ENCODE peak calls at places on chromosomes 16 and 17, in four cellular contexts. X is astrocyte, Z is right lobe of liver, Q is neural progenitor cell. D is an unnamed sample.
A peak's percentile ranks its signal among the peaks of the same experiment; 100 is the strongest.

GRCh38 chr16:24737391-24737871 is 8.0 kb downstream of the TNRC6A start:
- DNase-seq in X (peak; percentile 60), Z (no peak), Q (no peak), D (no peak)

GRCh38 chr16:19700319-19700781 is 17.7 kb downstream of the KNOP1 start:
- DNase-seq in X (peak; percentile 80), Z (peak; percentile 65), Q (no peak), D (peak; percentile 63)

GRCh38 chr17:67488161-67488560 is 111.1 kb downstream of the PITPNC1 start:
- DNase-seq in X (no peak), Z (peak; percentile 82), Q (no peak), D (no peak)

GRCh38 chr16:72388007-72388406 is 216.1 kb upstream of the PMFBP1 start:
- DNase-seq in X (no peak), Z (no peak), Q (no peak), D (no peak)

GRCh38 chr17:54749157-54749556 is 151.5 kb upstream of the TOM1L1 start:
- DNase-seq in X (no peak), Z (no peak), Q (peak; percentile 7), D (no peak)

GRCh38 chr17:81513669-81514484 is 1.3 kb upstream of the ACTG1 start:
- DNase-seq in X (peak; percentile 64), Z (peak; percentile 75), Q (peak; percentile 85), D (peak; percentile 75)

GRCh38 chr17:57940217-57940616 is 15.0 kb downstream of the CUEDC1 start:
- DNase-seq in X (no peak), Z (no peak), Q (no peak), D (no peak)

GRCh38 chr16:6956511-6956910 is 376.1 kb upstream of the RBFOX1 start:
- DNase-seq in X (no peak), Z (no peak), Q (no peak), D (no peak)

GRCh38 chr16:74837056-74837455 is 62.4 kb upstream of the FA2H start:
- DNase-seq in X (no peak), Z (no peak), Q (no peak), D (no peak)

GRCh38 chr17:78921437-78921971 is 3.7 kb downstream of the TIMP2 start:
- DNase-seq in X (no peak), Z (no peak), Q (no peak), D (no peak)

GRCh38 chr16:86455116-86455515 is 55.2 kb upstream of the FOXF1 start:
- DNase-seq in X (peak; percentile 96), Z (no peak), Q (no peak), D (no peak)

GRCh38 chr16:4653981-4654380 is 29.4 kb downstream of the MGRN1 start:
- DNase-seq in X (no peak), Z (no peak), Q (no peak), D (no peak)

GRCh38 chr16:15509593-15510520 is 75.5 kb downstream of the BMERB1 start:
- DNase-seq in X (peak; percentile 54), Z (no peak), Q (peak; percentile 52), D (peak; percentile 21)

GRCh38 chr17:80829166-80829813 is 162.4 kb upstream of the CHMP6 start:
- DNase-seq in X (no peak), Z (no peak), Q (no peak), D (no peak)

GRCh38 chr17:67376892-67377726 is at the start of gene PITPNC1:
- DNase-seq in X (peak; percentile 78), Z (peak; percentile 93), Q (peak; percentile 94), D (peak; percentile 66)

GRCh38 chr17:81655378-81656117 is 794 bp downstream of the PDE6G start:
- DNase-seq in X (no peak), Z (no peak), Q (peak; percentile 34), D (no peak)

GRCh38 chr16:67942200-67942509 is 1.8 kb downstream of the LCAT start:
- DNase-seq in X (no peak), Z (no peak), Q (peak; percentile 73), D (no peak)

GRCh38 chr17:33014751-33015150 is 23.1 kb downstream of the SPACA3 start:
- DNase-seq in X (no peak), Z (no peak), Q (no peak), D (no peak)

GRCh38 chr16:66741971-66742396 is 9.4 kb downstream of the DYNC1LI2 start:
- DNase-seq in X (peak; percentile 67), Z (no peak), Q (no peak), D (no peak)

GRCh38 chr17:74049167-74049797 is 154.2 kb upstream of the RPL38 start:
- DNase-seq in X (no peak), Z (no peak), Q (no peak), D (no peak)

GRCh38 chr17:1039119-1039507 is 42.2 kb downstream of the TIMM22 start:
- DNase-seq in X (no peak), Z (no peak), Q (no peak), D (no peak)

GRCh38 chr17:37148171-37148570 is 199.4 kb downstream of the AATF start:
- DNase-seq in X (peak; percentile 3), Z (no peak), Q (no peak), D (no peak)

GRCh38 chr17:80086616-80087015 is 14.8 kb upstream of the GAA start:
- DNase-seq in X (no peak), Z (no peak), Q (no peak), D (no peak)

GRCh38 chr17:57921342-57921741 is 33.9 kb downstream of the CUEDC1 start:
- DNase-seq in X (peak; percentile 52), Z (no peak), Q (no peak), D (no peak)

GRCh38 chr17:2723997-2724782 is 12.6 kb upstream of the CLUH start:
- DNase-seq in X (no peak), Z (no peak), Q (peak; percentile 78), D (no peak)

GRCh38 chr17:77164483-77165030 is 23.8 kb downstream of the SEC14L1 start:
- DNase-seq in X (peak; percentile 47), Z (no peak), Q (peak; percentile 65), D (no peak)

GRCh38 chr17:34117332-34117731 is 137.8 kb upstream of the CCL2 start:
- DNase-seq in X (no peak), Z (no peak), Q (no peak), D (no peak)

GRCh38 chr16:55001931-55002330 is 71.3 kb downstream of the IRX5 start:
- DNase-seq in X (peak; percentile 6), Z (no peak), Q (no peak), D (no peak)

GRCh38 chr17:73201215-73202069 is 8.6 kb downstream of the COG1 start:
- DNase-seq in X (no peak), Z (peak; percentile 85), Q (no peak), D (no peak)

GRCh38 chr17:80992077-80992947 is 671 bp downstream of the CHMP6 start:
- DNase-seq in X (no peak), Z (peak; percentile 61), Q (peak; percentile 57), D (no peak)

GRCh38 chr16:83814654-83814985 is 6.8 kb downstream of the HSBP1 start:
- DNase-seq in X (no peak), Z (no peak), Q (no peak), D (no peak)

GRCh38 chr17:28097901-28098300 is 55.4 kb downstream of the NLK start:
- DNase-seq in X (no peak), Z (no peak), Q (no peak), D (no peak)

GRCh38 chr17:51435641-51436091 is 175.3 kb downstream of the UTP18 start:
- DNase-seq in X (no peak), Z (peak; percentile 91), Q (peak; percentile 78), D (no peak)

GRCh38 chr16:88785106-88785924 is at the start of gene PIEZO1:
- DNase-seq in X (no peak), Z (peak; percentile 83), Q (peak; percentile 70), D (no peak)

DNA sequence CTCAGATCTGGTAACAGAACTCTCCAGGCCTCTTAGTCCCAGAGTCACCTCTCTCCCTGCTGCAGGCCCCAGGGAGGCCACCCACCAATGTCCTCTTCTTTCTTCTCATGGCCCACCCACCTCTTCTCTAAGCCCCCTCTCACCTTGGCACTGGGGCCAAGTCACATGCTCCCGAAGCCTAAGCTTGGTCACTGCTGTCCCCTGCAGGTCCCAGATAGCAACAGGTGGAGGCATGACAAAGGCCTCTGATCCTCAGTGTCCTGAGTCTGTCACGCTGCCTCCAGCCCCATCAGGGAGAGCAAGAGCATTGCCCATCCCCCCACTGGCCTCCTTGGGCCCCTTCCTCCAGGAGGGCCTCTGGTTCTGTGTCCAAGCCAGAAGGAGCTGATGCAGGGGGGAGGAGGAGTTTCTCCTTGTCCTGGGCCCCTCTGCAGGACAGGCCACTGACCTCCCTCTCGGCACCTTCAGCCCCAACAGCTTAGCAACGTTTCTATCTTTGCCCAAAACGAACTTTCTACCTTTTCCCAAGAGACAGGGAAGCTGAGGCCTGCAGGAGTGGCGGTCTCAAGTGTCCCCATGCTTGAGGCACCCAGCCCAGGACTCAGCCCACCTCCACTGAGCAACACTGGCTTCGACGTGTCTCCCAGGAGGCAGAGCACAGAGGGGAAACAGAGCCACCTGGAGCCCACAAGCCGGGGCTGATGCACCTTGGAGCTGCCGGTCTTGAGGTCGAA is 8.6 kb downstream of the P2RX1 start:
- DNase-seq in X (no peak), Z (no peak), Q (peak; percentile 67), D (no peak)
- TF ChIP-seq CTCF in X (no peak), Z (no peak), Q (peak; percentile 57), D (peak; percentile 19)

DNA sequence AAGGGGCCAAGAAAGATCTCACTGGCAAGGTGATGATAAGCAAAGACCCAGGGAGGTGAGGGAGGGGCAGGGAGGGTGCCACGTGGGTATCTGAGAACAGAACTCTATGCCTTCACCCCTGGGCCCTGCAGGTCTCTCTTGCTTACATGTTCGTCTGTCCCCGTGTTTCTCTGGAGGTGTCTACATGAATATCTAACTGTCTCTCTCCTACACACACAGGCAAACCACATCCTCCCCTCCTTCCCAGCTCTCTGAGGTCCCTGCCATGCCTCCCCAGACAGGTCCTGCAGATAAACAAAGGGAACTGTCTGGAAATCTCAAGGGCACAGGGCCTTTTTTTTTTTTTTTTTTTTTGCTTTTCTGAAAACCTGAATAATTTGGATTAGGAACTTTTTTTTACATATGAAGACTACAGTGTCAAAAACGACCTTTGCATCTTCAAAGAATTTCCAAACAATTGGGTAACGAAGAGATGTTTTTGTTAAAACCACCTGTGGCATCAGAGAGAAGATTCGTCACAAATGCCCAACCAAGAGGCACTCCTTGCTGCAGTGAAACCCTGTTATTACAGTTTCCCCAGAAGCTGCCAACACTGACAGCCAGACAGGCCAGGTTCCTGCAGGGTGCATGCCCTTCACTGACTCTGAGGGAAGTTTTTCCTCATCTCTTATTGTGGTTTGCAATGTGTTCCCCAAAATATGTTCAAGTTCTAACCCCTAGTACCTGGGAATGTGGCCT is 17.8 kb downstream of the PLLP start:
- DNase-seq in X (no peak), Z (peak; percentile 27), Q (no peak), D (no peak)
- H3K27ac ChIP-seq in X (no peak overlapping the region), Z (no peak overlapping the region), Q (no peak overlapping the region), D (peak overlapping the region; percentile 57)

DNA sequence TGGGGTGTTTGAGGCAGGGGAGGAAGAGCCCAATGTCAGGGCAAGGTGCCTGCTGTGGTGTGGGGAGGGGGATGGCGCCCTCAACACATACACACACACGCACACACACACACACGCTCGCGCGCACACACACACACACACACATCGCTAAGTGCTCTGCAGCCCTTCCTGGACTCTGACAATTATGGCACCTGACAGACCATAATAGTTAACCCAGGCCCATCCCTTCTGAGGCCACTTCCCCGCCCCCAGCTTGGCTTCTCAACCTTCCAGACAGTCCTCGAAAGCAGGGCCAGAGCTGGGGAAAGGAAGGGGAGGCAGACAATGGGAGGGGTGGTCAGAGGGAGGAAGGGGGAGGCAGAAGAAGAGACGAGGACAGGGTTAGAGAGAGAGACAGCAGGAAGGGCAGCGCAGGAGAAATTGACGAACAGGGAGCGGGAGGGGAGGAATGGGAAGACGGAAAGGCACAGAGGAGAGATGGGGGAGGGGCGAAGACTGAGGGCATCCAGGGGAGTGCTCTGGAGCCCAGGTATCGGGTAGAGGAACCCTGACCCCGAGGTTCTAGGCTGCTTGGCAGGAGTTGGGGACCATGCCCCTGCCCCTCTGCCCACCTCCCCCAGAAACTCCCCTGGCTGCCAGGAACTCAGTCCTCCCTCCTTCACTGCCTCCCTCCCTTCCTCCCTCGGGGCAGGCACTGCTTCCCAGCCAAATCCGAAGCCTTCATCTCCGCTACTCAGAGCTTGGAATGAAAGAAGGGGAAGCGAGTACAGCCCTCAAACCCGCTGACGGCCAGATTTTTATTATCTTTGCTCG is 4.0 kb downstream of the SRCIN1 start:
- DNase-seq in X (no peak), Z (no peak), Q (peak; percentile 82), D (no peak)
- H3K27me3 ChIP-seq in X (peaks cover 40% of the 10 kb centered on the region), Z (no peaks in the 10 kb centered on the region), Q (peaks cover 6% of the 10 kb centered on the region), D (peaks cover under 1% of the 10 kb centered on the region)

GRCh38 chr16:12341423-12341822 is 364.9 kb downstream of the SNX29 start:
- DNase-seq in X (peak; percentile 42), Z (no peak), Q (no peak), D (no peak)
- TF ChIP-seq CTCF in X (peak; percentile 14), Z (no peak), Q (no peak), D (no peak)

D was measured in breast epithelium.